ENCODE peak calls at places on chromosome 9, in five cellular contexts. K, C, E, W and Z are unnamed samples.

GRCh38 chr9:82934949-82935348 is 128.0 kb downstream of the RASEF start:
- DNase-seq in K (no peak), C (no peak), E (peak), W (peak), Z (peak)

GRCh38 chr9:113808391-113809191 is 67.5 kb upstream of the ZNF618 start:
- DNase-seq in K (no peak), C (no peak), E (peak), W (peak), Z (peak)

GRCh38 chr9:34540826-34541225 is 18.0 kb upstream of the ENHO start:
- DNase-seq in K (no peak), C (no peak), E (peak), W (no peak), Z (no peak)

GRCh38 chr9:105912868-105913516 is 218.7 kb downstream of the TMEM38B start:
- DNase-seq in K (no peak), C (no peak), E (no peak), W (no peak), Z (no peak)

GRCh38 chr9:34451135-34451534 is 7.2 kb downstream of the FAM219A start:
- DNase-seq in K (no peak), C (no peak), E (no peak), W (no peak), Z (no peak)

GRCh38 chr9:126116351-126117157 is 210.1 kb upstream of the MVB12B start:
- DNase-seq in K (no peak), C (no peak), E (no peak), W (no peak), Z (no peak)

GRCh38 chr9:137127301-137128157 is 11.4 kb upstream of the GRIN1 start:
- DNase-seq in K (no peak), C (peak), E (peak), W (no peak), Z (no peak)

GRCh38 chr9:9004844-9005243 is 1205.3 kb upstream of the DMAC1 start:
- DNase-seq in K (no peak), C (no peak), E (no peak), W (no peak), Z (no peak)

GRCh38 chr9:28774433-28775029 is 1201.2 kb upstream of the C9orf72 start:
- DNase-seq in K (no peak), C (no peak), E (peak), W (no peak), Z (no peak)

GRCh38 chr9:135790850-135791249 is 88.9 kb downstream of the KCNT1 start:
- DNase-seq in K (no peak), C (no peak), E (no peak), W (no peak), Z (no peak)

GRCh38 chr9:28927711-28928110 is 1354.4 kb upstream of the C9orf72 start:
- DNase-seq in K (no peak), C (no peak), E (no peak), W (no peak), Z (no peak)

GRCh38 chr9:3329361-3329760 is 196.4 kb downstream of the RFX3 start:
- DNase-seq in K (no peak), C (no peak), E (peak), W (no peak), Z (no peak)

GRCh38 chr9:72351538-72352453 is 13.2 kb downstream of the ZFAND5 start:
- DNase-seq in K (no peak), C (no peak), E (peak), W (no peak), Z (no peak)

GRCh38 chr9:4994166-4994890 is 9.3 kb downstream of the JAK2 start:
- DNase-seq in K (peak), C (no peak), E (no peak), W (no peak), Z (no peak)